ENCODE peak calls at places on chromosomes 5 and 9, in nine cellular contexts. Y is AG09319, M is GM12865, E is endodermal cell, N is neural crest cell, X is HCT116, D is choroid plexus epithelial cell, T is foreskin keratinocyte, O is spleen. Q is an unnamed sample.

GRCh38 chr9:124140941-124141568 is 116.7 kb upstream of the NEK6 start:
- DNase-seq in Y (no peak), M (no peak), E (no peak), N (no peak), X (no peak), D (no peak), T (no peak), O (no peak), Q (no peak)

GRCh38 chr9:16545639-16546038 is 324.8 kb downstream of the BNC2 start:
- DNase-seq in Y (no peak), M (no peak), E (no peak), N (no peak), X (no peak), D (no peak), T (no peak), O (no peak), Q (no peak)

GRCh38 chr5:151126199-151126645 is 31.4 kb downstream of the ANXA6 start:
- DNase-seq in Y (no peak), M (peak), E (peak), N (peak), X (peak), D (peak), T (peak), O (peak), Q (peak)

GRCh38 chr9:114624656-114625055 is 13.6 kb downstream of the TMEM268 start:
- DNase-seq in Y (no peak), M (no peak), E (no peak), N (no peak), X (no peak), D (no peak), T (no peak), O (no peak), Q (no peak)

GRCh38 chr5:56543431-56544385 is 271.6 kb upstream of the MAP3K1 start:
- DNase-seq in Y (no peak), M (no peak), E (no peak), N (no peak), X (peak), D (peak), T (peak), O (no peak), Q (peak)

GRCh38 chr5:150562832-150563231 is 54.9 kb downstream of the NDST1 start:
- DNase-seq in Y (no peak), M (peak), E (peak), N (peak), X (peak), D (peak), T (peak), O (no peak), Q (peak)

GRCh38 chr9:78121488-78121887 is 89.9 kb upstream of the GNAQ start:
- DNase-seq in Y (peak), M (peak), E (peak), N (peak), X (peak), D (peak), T (peak), O (peak), Q (peak)

GRCh38 chr5:160272041-160272663 is 40.2 kb downstream of the CCNJL start:
- DNase-seq in Y (no peak), M (no peak), E (no peak), N (no peak), X (no peak), D (no peak), T (no peak), O (peak), Q (no peak)

GRCh38 chr5:113678924-113679575 is 165.6 kb downstream of the YTHDC2 start:
- DNase-seq in Y (no peak), M (peak), E (peak), N (peak), X (peak), D (peak), T (peak), O (no peak), Q (peak)

GRCh38 chr9:121860744-121861143 is 209.3 kb downstream of the DAB2IP start:
- DNase-seq in Y (peak), M (no peak), E (no peak), N (no peak), X (no peak), D (peak), T (peak), O (no peak), Q (no peak)

GRCh38 chr5:31361906-31362900 is 168.7 kb downstream of the CDH6 start:
- DNase-seq in Y (no peak), M (no peak), E (no peak), N (no peak), X (no peak), D (peak), T (no peak), O (no peak), Q (no peak)

GRCh38 chr9:90970603-90971002 is 169.0 kb downstream of the SYK start:
- DNase-seq in Y (no peak), M (no peak), E (no peak), N (no peak), X (no peak), D (no peak), T (peak), O (no peak), Q (no peak)

GRCh38 chr9:83630938-83631457 is 8.1 kb downstream of the IDNK start:
- DNase-seq in Y (no peak), M (no peak), E (peak), N (peak), X (no peak), D (peak), T (peak), O (no peak), Q (no peak)

GRCh38 chr5:151670953-151671636 is 15.6 kb downstream of the SPARC start:
- DNase-seq in Y (no peak), M (no peak), E (no peak), N (no peak), X (no peak), D (peak), T (no peak), O (no peak), Q (no peak)

GRCh38 chr9:72156586-72156985 is 7.3 kb downstream of the GDA start:
- DNase-seq in Y (no peak), M (no peak), E (no peak), N (no peak), X (no peak), D (no peak), T (no peak), O (no peak), Q (no peak)

GRCh38 chr5:135930029-135930948 is 24.5 kb downstream of the LECT2 start:
- DNase-seq in Y (no peak), M (no peak), E (peak), N (no peak), X (no peak), D (no peak), T (no peak), O (no peak), Q (peak)

GRCh38 chr9:97386733-97387503 is 25.0 kb upstream of the TDRD7 start:
- DNase-seq in Y (peak), M (peak), E (peak), N (peak), X (peak), D (peak), T (peak), O (peak), Q (peak)

GRCh38 chr5:132073231-132074013 is at the start of gene CSF2:
- DNase-seq in Y (no peak), M (no peak), E (no peak), N (no peak), X (no peak), D (peak), T (peak), O (peak), Q (peak)

GRCh38 chr5:92248518-92248917 is 865.4 kb upstream of the ARRDC3 start:
- DNase-seq in Y (no peak), M (no peak), E (no peak), N (no peak), X (no peak), D (no peak), T (no peak), O (no peak), Q (no peak)

GRCh38 chr5:9829621-9830020 is 199.5 kb upstream of the TAS2R1 start:
- DNase-seq in Y (no peak), M (no peak), E (peak), N (no peak), X (no peak), D (no peak), T (no peak), O (no peak), Q (no peak)

GRCh38 chr5:36651775-36652685 is 45.6 kb downstream of the SLC1A3 start:
- DNase-seq in Y (no peak), M (no peak), E (no peak), N (no peak), X (no peak), D (no peak), T (peak), O (no peak), Q (no peak)

GRCh38 chr5:134136221-134136631 is 21.7 kb downstream of the TCF7 start:
- DNase-seq in Y (no peak), M (no peak), E (peak), N (no peak), X (no peak), D (no peak), T (no peak), O (peak), Q (no peak)

GRCh38 chr5:139282195-139282557 is 11.4 kb upstream of the MATR3 start:
- DNase-seq in Y (no peak), M (no peak), E (peak), N (no peak), X (no peak), D (peak), T (peak), O (no peak), Q (no peak)

GRCh38 chr5:138874241-138874640 is 894 bp downstream of the LRRTM2 start:
- DNase-seq in Y (no peak), M (no peak), E (no peak), N (no peak), X (no peak), D (no peak), T (no peak), O (no peak), Q (no peak)

GRCh38 chr5:10420926-10421325 is 20.8 kb upstream of the ROPN1L start:
- DNase-seq in Y (peak), M (no peak), E (no peak), N (no peak), X (no peak), D (peak), T (no peak), O (no peak), Q (no peak)

GRCh38 chr5:113581388-113581787 is 67.9 kb downstream of the YTHDC2 start:
- DNase-seq in Y (no peak), M (no peak), E (no peak), N (no peak), X (no peak), D (peak), T (no peak), O (no peak), Q (no peak)

GRCh38 chr5:111472579-111472978 is 39.8 kb downstream of the STARD4 start:
- DNase-seq in Y (no peak), M (peak), E (no peak), N (no peak), X (no peak), D (no peak), T (no peak), O (no peak), Q (no peak)

GRCh38 chr5:36442352-36442751 is 140.7 kb upstream of the RANBP3L start:
- DNase-seq in Y (no peak), M (peak), E (no peak), N (no peak), X (no peak), D (no peak), T (peak), O (no peak), Q (peak)

GRCh38 chr5:131272365-131273123 is 8.7 kb downstream of the CDC42SE2 start:
- DNase-seq in Y (no peak), M (peak), E (no peak), N (no peak), X (no peak), D (no peak), T (no peak), O (no peak), Q (no peak)

GRCh38 chr5:174315871-174316270 is 270.4 kb downstream of the NSG2 start:
- DNase-seq in Y (no peak), M (no peak), E (no peak), N (no peak), X (no peak), D (no peak), T (no peak), O (peak), Q (no peak)

GRCh38 chr9:99544526-99544925 is 277.2 kb upstream of the NR4A3 start:
- DNase-seq in Y (peak), M (no peak), E (no peak), N (no peak), X (no peak), D (no peak), T (no peak), O (no peak), Q (no peak)

GRCh38 chr5:168734119-168734518 is 155.0 kb upstream of the PANK3 start:
- DNase-seq in Y (no peak), M (no peak), E (no peak), N (no peak), X (no peak), D (no peak), T (no peak), O (no peak), Q (no peak)

GRCh38 chr5:926416-927171 is 33.9 kb downstream of the TRIP13 start:
- DNase-seq in Y (no peak), M (no peak), E (peak), N (peak), X (no peak), D (peak), T (peak), O (peak), Q (no peak)

GRCh38 chr5:132198571-132198970 is 29.1 kb downstream of the P4HA2 start:
- DNase-seq in Y (no peak), M (no peak), E (peak), N (no peak), X (no peak), D (no peak), T (no peak), O (no peak), Q (no peak)

GRCh38 chr5:136094189-136094912 is 38.3 kb upstream of the SMAD5 start:
- DNase-seq in Y (no peak), M (no peak), E (no peak), N (no peak), X (no peak), D (no peak), T (no peak), O (no peak), Q (peak)

GRCh38 chr5:45779874-45780671 is 83.9 kb upstream of the HCN1 start:
- DNase-seq in Y (no peak), M (no peak), E (no peak), N (no peak), X (no peak), D (no peak), T (no peak), O (no peak), Q (no peak)

GRCh38 chr5:109769597-109770291 is 80.0 kb downstream of the MAN2A1 start:
- DNase-seq in Y (no peak), M (no peak), E (no peak), N (no peak), X (no peak), D (peak), T (no peak), O (no peak), Q (no peak)

GRCh38 chr5:109767997-109768396 is 78.3 kb downstream of the MAN2A1 start:
- DNase-seq in Y (no peak), M (no peak), E (no peak), N (no peak), X (no peak), D (no peak), T (no peak), O (no peak), Q (no peak)

DNA sequence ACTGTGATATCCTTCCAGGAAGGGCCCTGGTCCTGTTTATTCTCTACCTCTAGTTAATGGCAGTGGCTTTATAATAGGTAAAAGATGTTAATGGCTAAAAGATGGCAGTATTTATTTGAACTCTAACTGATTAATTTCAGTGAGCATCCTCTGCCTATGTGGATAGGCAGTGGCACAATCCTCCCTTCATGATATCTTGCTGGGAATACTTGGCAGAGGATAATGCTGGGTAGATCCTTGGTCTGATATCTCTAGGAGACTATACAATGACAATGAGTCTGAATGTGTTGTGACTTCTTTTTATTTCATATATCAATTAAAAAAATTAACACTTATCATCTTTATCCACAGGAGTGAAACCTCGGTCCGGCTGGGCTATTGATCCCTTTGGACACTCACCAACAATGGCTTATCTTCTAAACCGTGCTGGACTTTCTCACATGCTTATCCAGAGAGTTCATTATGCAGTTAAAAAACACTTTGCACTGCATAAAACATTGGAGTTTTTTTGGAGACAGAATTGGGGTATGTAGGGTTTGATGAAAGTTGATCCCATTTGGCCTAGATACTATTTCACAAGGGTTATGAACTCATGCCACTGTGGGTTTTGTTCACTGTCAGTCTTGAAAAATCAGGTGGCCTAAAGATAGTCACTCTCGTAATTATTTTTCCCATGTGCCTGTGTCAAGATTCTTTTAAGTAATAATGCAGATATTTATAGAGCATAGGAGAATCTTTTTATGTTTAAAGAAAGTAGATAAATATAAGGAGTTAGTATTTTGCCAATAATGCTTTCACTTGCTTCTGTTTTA is 77.7 kb downstream of the MAN2A1 start:
- DNase-seq in Y (no peak), M (no peak), E (no peak), N (no peak), X (no peak), D (no peak), T (no peak), O (no peak), Q (no peak)
- TF ChIP-seq CTCF in Y (no peak), M (no peak), E (no peak), N (no peak), X (no peak), D (no peak), T (no peak), O (no peak), Q (no peak)

GRCh38 chr5:73115399-73116051 is 4.8 kb upstream of the TMEM171 start:
- DNase-seq in Y (peak), M (no peak), E (no peak), N (no peak), X (no peak), D (peak), T (peak), O (no peak), Q (no peak)

GRCh38 chr5:73116506-73116905 is 3.9 kb upstream of the TMEM171 start:
- DNase-seq in Y (no peak), M (no peak), E (no peak), N (no peak), X (no peak), D (no peak), T (no peak), O (no peak), Q (no peak)

GRCh38 chr5:73111536-73111935 is 8.8 kb upstream of the TMEM171 start:
- DNase-seq in Y (no peak), M (no peak), E (no peak), N (no peak), X (no peak), D (no peak), T (no peak), O (no peak), Q (no peak)

GRCh38 chr5:73114029-73114688 is 6.2 kb upstream of the TMEM171 start:
- DNase-seq in Y (no peak), M (no peak), E (no peak), N (no peak), X (no peak), D (no peak), T (no peak), O (no peak), Q (peak)

GRCh38 chr5:73112359-73112758 is 8.0 kb upstream of the TMEM171 start:
- DNase-seq in Y (no peak), M (no peak), E (no peak), N (no peak), X (no peak), D (no peak), T (no peak), O (no peak), Q (no peak)
- TF ChIP-seq CTCF in Y (no peak), M (no peak), E (no peak), N (no peak), X (no peak), D (no peak), T (no peak), O (no peak), Q (no peak)

GRCh38 chr5:145446412-145446811 is 388.7 kb downstream of the PRELID2 start:
- DNase-seq in Y (no peak), M (no peak), E (no peak), N (no peak), X (no peak), D (no peak), T (no peak), O (no peak), Q (no peak)

GRCh38 chr5:145450286-145450969 is 384.7 kb downstream of the PRELID2 start:
- DNase-seq in Y (no peak), M (no peak), E (no peak), N (no peak), X (no peak), D (peak), T (no peak), O (no peak), Q (no peak)

GRCh38 chr5:145445027-145445426 is 390.1 kb downstream of the PRELID2 start:
- DNase-seq in Y (no peak), M (no peak), E (no peak), N (no peak), X (no peak), D (no peak), T (no peak), O (no peak), Q (no peak)

GRCh38 chr5:145449794-145450193 is 385.3 kb downstream of the PRELID2 start:
- DNase-seq in Y (no peak), M (no peak), E (no peak), N (no peak), X (no peak), D (peak), T (no peak), O (no peak), Q (no peak)
- TF ChIP-seq CTCF in Y (peak), M (no peak), E (no peak), N (no peak), X (no peak), D (peak), T (peak), O (no peak), Q (no peak)

GRCh38 chr5:157324237-157324636 is 58.3 kb downstream of the CYFIP2 start:
- DNase-seq in Y (no peak), M (no peak), E (peak), N (no peak), X (no peak), D (peak), T (no peak), O (no peak), Q (peak)
- TF ChIP-seq CTCF in Y (peak), M (peak), E (peak), N (peak), X (peak), D (peak), T (peak), O (peak), Q (peak)

DNA sequence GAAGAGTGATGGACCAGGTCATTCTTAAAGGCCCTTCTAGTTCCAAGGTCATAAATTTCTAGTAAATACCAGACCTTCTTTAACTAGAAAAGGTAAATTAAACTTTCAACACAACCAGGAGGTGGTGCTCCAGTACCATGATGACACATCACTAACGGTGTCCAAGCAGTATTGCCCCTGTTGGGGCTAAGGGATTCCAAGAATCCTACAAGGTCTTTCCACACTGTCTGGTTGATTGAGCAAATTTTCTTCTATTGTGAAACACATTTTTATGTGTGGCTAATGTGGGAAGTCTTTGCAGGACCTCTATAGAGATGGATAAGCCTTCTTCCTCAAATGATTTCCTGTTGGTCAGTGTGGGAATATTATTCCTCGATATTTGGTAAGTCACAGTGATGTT is 459.6 kb upstream of the PAPPA start:
- DNase-seq in Y (peak), M (peak), E (peak), N (no peak), X (no peak), D (peak), T (peak), O (no peak), Q (peak)
- TF ChIP-seq CTCF in Y (peak), M (no peak), E (peak), N (peak), X (peak), D (peak), T (peak), O (no peak), Q (no peak)

GRCh38 chr9:25964239-25964638 is 286.0 kb upstream of the TUSC1 start:
- DNase-seq in Y (peak), M (peak), E (peak), N (peak), X (peak), D (peak), T (peak), O (no peak), Q (no peak)
- TF ChIP-seq CTCF in Y (peak), M (peak), E (peak), N (peak), X (no peak), D (peak), T (peak), O (peak), Q (no peak)

DNA sequence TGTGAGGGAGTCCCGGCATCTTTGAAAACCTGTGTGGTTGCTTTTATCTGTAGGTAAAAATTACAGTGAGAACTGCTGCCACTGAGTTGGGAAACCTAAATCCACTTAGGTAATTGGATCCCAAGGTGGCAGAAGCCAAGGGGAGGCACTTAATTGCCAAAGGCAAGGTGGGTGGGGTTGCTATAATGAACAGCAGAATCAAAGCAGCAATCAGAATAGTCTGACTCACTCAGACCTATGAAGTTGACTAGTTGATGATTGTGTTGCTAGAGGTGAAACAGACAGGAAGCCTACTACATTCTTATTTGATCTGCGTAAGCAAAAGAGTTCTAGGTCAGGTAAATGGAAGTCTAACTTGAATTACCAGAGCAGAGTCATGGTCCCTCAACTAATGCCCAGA is 17.3 kb upstream of the BICD2 start:
- DNase-seq in Y (no peak), M (no peak), E (no peak), N (no peak), X (no peak), D (no peak), T (peak), O (no peak), Q (peak)
- TF ChIP-seq CTCF in Y (no peak), M (no peak), E (no peak), N (no peak), X (no peak), D (no peak), T (no peak), O (no peak), Q (no peak)

Q was measured in Calu3.